ENCODE peak calls at places on chromosome 10, in six cellular contexts. One of them, this sample, is unnamed.

GRCh38 chr10:46550795-46551700 is 5.4 kb downstream of the GPRIN2 start:
- DNase-seq in heart right ventricle: no peak
- DNase-seq in Calu3: peak
- DNase-seq in mammary epithelial cell: no peak
- DNase-seq in HCT116: no peak
- DNase-seq in ovary: peak
- DNase-seq in this sample: peak

GRCh38 chr10:98795467-98795866 is 348.7 kb upstream of the HPS1 start:
- DNase-seq in ovary: no peak
- DNase-seq in HCT116: no peak
- DNase-seq in mammary epithelial cell: no peak
- DNase-seq in Calu3: no peak
- DNase-seq in heart right ventricle: no peak
- DNase-seq in this sample: no peak

GRCh38 chr10:7153750-7154149 is 257.1 kb downstream of the SFMBT2 start:
- DNase-seq in ovary: no peak
- DNase-seq in mammary epithelial cell: peak
- DNase-seq in HCT116: no peak
- DNase-seq in heart right ventricle: no peak
- DNase-seq in Calu3: no peak
- DNase-seq in this sample: no peak

GRCh38 chr10:101303087-101303753 is 50.7 kb upstream of the BTRC start:
- DNase-seq in Calu3: no peak
- DNase-seq in HCT116: no peak
- DNase-seq in ovary: no peak
- DNase-seq in heart right ventricle: no peak
- DNase-seq in mammary epithelial cell: no peak
- DNase-seq in this sample: no peak

GRCh38 chr10:72086466-72087391 is 1.6 kb downstream of the SPOCK2 start:
- DNase-seq in heart right ventricle: peak
- DNase-seq in ovary: no peak
- DNase-seq in Calu3: peak
- DNase-seq in HCT116: no peak
- DNase-seq in mammary epithelial cell: no peak
- DNase-seq in this sample: peak

GRCh38 chr10:24259365-24260125 is 50.6 kb downstream of the KIAA1217 start:
- DNase-seq in mammary epithelial cell: peak
- DNase-seq in HCT116: no peak
- DNase-seq in Calu3: no peak
- DNase-seq in heart right ventricle: no peak
- DNase-seq in ovary: no peak
- DNase-seq in this sample: no peak

GRCh38 chr10:132397036-132397541 is at the start of gene PWWP2B:
- DNase-seq in HCT116: no peak
- DNase-seq in Calu3: peak
- DNase-seq in heart right ventricle: peak
- DNase-seq in mammary epithelial cell: no peak
- DNase-seq in ovary: peak
- DNase-seq in this sample: peak

GRCh38 chr10:11533328-11533781 is 78.1 kb downstream of the USP6NL start:
- DNase-seq in mammary epithelial cell: peak
- DNase-seq in Calu3: peak
- DNase-seq in ovary: no peak
- DNase-seq in heart right ventricle: no peak
- DNase-seq in HCT116: no peak
- DNase-seq in this sample: no peak

GRCh38 chr10:938954-939678 is 7.6 kb upstream of the LARP4B start:
- DNase-seq in mammary epithelial cell: no peak
- DNase-seq in Calu3: no peak
- DNase-seq in HCT116: no peak
- DNase-seq in ovary: no peak
- DNase-seq in heart right ventricle: no peak
- DNase-seq in this sample: no peak

GRCh38 chr10:131859341-131860020 is 41.3 kb upstream of the PPP2R2D start:
- DNase-seq in ovary: no peak
- DNase-seq in heart right ventricle: no peak
- DNase-seq in mammary epithelial cell: no peak
- DNase-seq in HCT116: no peak
- DNase-seq in Calu3: no peak
- DNase-seq in this sample: no peak

GRCh38 chr10:126609566-126609965 is 60.9 kb downstream of the C10orf90 start:
- DNase-seq in mammary epithelial cell: no peak
- DNase-seq in HCT116: no peak
- DNase-seq in ovary: no peak
- DNase-seq in heart right ventricle: no peak
- DNase-seq in Calu3: no peak
- DNase-seq in this sample: no peak

GRCh38 chr10:79910344-79910743 is 38.6 kb downstream of the SFTPD start:
- DNase-seq in heart right ventricle: no peak
- DNase-seq in mammary epithelial cell: no peak
- DNase-seq in HCT116: no peak
- DNase-seq in ovary: no peak
- DNase-seq in Calu3: no peak
- DNase-seq in this sample: no peak

GRCh38 chr10:119786117-119786769 is 60.4 kb downstream of the INPP5F start:
- DNase-seq in Calu3: no peak
- DNase-seq in HCT116: no peak
- DNase-seq in ovary: no peak
- DNase-seq in heart right ventricle: no peak
- DNase-seq in mammary epithelial cell: no peak
- DNase-seq in this sample: no peak

GRCh38 chr10:57830877-57831535 is 436.7 kb downstream of the IPMK start:
- DNase-seq in Calu3: no peak
- DNase-seq in heart right ventricle: no peak
- DNase-seq in ovary: no peak
- DNase-seq in mammary epithelial cell: no peak
- DNase-seq in HCT116: no peak
- DNase-seq in this sample: no peak

DNA sequence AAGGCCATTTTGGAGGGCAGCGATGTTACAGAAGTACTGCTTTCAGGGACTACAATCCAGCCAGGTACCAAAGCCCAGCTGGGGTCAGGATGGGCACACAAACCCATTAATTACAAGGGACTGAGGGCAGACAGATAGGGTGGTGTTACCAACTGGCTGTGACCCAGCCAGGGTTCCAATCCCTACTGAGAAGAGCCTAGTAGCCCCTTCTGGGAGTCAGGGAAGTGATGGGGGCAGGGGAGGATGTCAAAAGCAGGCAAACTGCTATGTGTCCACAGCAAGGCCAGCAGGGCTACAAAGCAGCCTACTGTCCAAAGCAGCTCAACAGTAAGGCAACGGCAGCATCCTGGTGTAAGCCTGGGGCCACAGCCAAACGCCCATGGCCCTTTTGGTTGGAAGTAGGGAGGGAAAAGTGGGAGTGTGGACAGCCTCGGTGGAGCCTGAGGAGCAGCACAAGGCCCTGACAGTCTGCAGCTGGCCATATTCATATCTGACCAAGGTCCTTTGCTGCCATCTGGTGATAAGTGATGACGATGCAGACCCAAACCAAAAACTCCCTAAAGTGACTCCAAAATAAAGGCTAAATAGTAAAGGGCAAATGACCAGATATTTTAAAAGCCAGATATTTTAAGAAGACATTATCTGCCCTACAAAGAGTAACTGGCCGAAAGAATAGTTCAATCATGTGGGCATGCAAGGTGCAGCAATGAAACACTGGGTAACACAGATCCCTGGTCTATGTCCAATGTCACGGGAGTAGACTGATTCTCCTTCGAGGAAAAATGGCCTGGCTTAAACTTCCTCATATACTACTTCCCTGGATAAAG is 56.9 kb downstream of the XPNPEP1 start:
- DNase-seq in mammary epithelial cell: no peak
- DNase-seq in heart right ventricle: peak
- DNase-seq in Calu3: no peak
- DNase-seq in ovary: peak
- DNase-seq in HCT116: peak
- DNase-seq in this sample: no peak
- TF ChIP-seq CTCF in mammary epithelial cell: peak
- TF ChIP-seq CTCF in heart right ventricle: no peak
- TF ChIP-seq CTCF in Calu3: peak
- TF ChIP-seq CTCF in ovary: peak
- TF ChIP-seq CTCF in HCT116: peak
- TF ChIP-seq CTCF in this sample: peak

GRCh38 chr10:19628767-19629443 is 187.3 kb upstream of the PLXDC2 start:
- DNase-seq in HCT116: no peak
- DNase-seq in heart right ventricle: no peak
- DNase-seq in ovary: no peak
- DNase-seq in Calu3: no peak
- DNase-seq in mammary epithelial cell: no peak
- DNase-seq in this sample: no peak
- TF ChIP-seq CTCF in HCT116: no peak
- TF ChIP-seq CTCF in heart right ventricle: no peak
- TF ChIP-seq CTCF in ovary: no peak
- TF ChIP-seq CTCF in Calu3: no peak
- TF ChIP-seq CTCF in mammary epithelial cell: no peak
- TF ChIP-seq CTCF in this sample: no peak

DNA sequence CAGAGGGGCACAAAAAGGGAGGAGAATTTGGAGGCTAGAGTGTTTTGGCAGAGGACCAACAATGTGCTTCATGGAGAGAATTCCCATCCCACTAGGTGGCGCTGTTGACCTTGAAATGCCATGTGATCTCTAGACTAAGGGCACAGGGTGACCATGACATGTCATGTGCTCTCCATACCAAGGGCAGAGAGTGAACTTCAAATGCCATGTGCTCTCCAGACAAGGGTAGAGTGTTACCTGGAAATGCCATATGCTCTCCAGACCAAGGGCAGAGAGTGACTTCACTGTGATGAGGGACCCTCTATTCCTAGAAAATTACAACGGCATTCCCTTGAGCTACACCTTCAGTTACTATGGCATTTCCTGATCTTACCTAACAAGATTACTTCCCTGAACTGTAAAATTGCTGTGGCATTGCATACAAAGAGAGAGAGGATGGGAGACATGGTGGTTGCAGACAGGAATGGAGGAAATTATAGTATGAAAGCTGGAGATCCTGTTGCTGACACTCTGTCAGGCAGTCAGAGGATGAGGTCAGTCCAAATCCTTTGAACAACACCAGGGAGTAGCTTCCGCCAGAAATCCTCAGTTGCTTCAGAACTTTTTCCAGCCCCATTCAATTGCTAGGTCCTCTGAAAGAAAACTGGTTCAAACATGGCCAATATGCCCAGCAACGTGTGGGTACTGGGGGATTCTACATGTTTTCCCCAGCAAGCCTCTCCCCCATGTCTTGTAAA is 60.9 kb upstream of the ACSM6 start:
- DNase-seq in ovary: peak
- DNase-seq in HCT116: peak
- DNase-seq in Calu3: peak
- DNase-seq in heart right ventricle: no peak
- DNase-seq in mammary epithelial cell: peak
- DNase-seq in this sample: peak
- TF ChIP-seq CTCF in ovary: no peak
- TF ChIP-seq CTCF in HCT116: peak
- TF ChIP-seq CTCF in Calu3: peak
- TF ChIP-seq CTCF in heart right ventricle: peak
- TF ChIP-seq CTCF in mammary epithelial cell: peak
- TF ChIP-seq CTCF in this sample: peak

GRCh38 chr10:106360870-106361269 is 803.6 kb downstream of the SORCS1 start:
- DNase-seq in heart right ventricle: no peak
- DNase-seq in Calu3: peak
- DNase-seq in ovary: no peak
- DNase-seq in mammary epithelial cell: peak
- DNase-seq in HCT116: no peak
- DNase-seq in this sample: no peak

GRCh38 chr10:106355450-106355849 is 809.1 kb downstream of the SORCS1 start:
- DNase-seq in ovary: no peak
- DNase-seq in HCT116: no peak
- DNase-seq in mammary epithelial cell: no peak
- DNase-seq in Calu3: no peak
- DNase-seq in heart right ventricle: no peak
- DNase-seq in this sample: no peak
- TF ChIP-seq CTCF in ovary: no peak
- TF ChIP-seq CTCF in HCT116: peak
- TF ChIP-seq CTCF in mammary epithelial cell: peak
- TF ChIP-seq CTCF in Calu3: peak
- TF ChIP-seq CTCF in heart right ventricle: no peak
- TF ChIP-seq CTCF in this sample: no peak

This sample was measured in psoas muscle.